ENCODE peak calls at places on chromosomes 16 and 17, in four cellular contexts. K is AG09309, U is transverse colon, T is astrocyte of the spinal cord. A is an unnamed sample.
A peak's percentile ranks its signal among the peaks of the same experiment; 100 is the strongest.

GRCh38 chr16:19700319-19700781 is 17.7 kb downstream of the KNOP1 start:
- DNase-seq in K (no peak), U (peak; percentile 57), T (peak; percentile 72), A (no peak)

GRCh38 chr17:36008998-36009665 is 7.8 kb upstream of the CCL15 start:
- DNase-seq in K (no peak), U (no peak), T (no peak), A (peak; percentile 17)

GRCh38 chr17:68305132-68305531 is 13.8 kb downstream of the ARSG start:
- DNase-seq in K (no peak), U (no peak), T (no peak), A (no peak)

GRCh38 chr16:11250091-11250785 is 5.8 kb downstream of the SOCS1 start:
- DNase-seq in K (no peak), U (no peak), T (peak; percentile 9), A (no peak)

GRCh38 chr16:19086322-19087199 is 19.1 kb downstream of the COQ7 start:
- DNase-seq in K (peak; percentile 37), U (peak; percentile 90), T (peak; percentile 88), A (peak; percentile 95)

GRCh38 chr17:8618825-8619224 is 11.7 kb downstream of the MYH10 start:
- DNase-seq in K (no peak), U (no peak), T (no peak), A (no peak)

GRCh38 chr17:80455328-80455710 is 21.1 kb downstream of the NPTX1 start:
- DNase-seq in K (no peak), U (peak; percentile 58), T (no peak), A (peak; percentile 70)

GRCh38 chr16:29806096-29806579 is at the start of gene MAZ:
- DNase-seq in K (peak; percentile 68), U (no peak), T (no peak), A (no peak)

GRCh38 chr16:47037396-47037745 is 63.9 kb upstream of the DNAJA2 start:
- DNase-seq in K (no peak), U (peak; percentile 38), T (peak; percentile 5), A (peak; percentile 34)

GRCh38 chr17:32943647-32944191 is 15.8 kb downstream of the TMEM98 start:
- DNase-seq in K (peak; percentile 68), U (no peak), T (no peak), A (no peak)

GRCh38 chr17:71024172-71024571 is 854.8 kb downstream of the KCNJ2 start:
- DNase-seq in K (no peak), U (no peak), T (peak; percentile 14), A (no peak)

GRCh38 chr17:67244621-67245072 is 349 bp downstream of the HELZ start:
- DNase-seq in K (no peak), U (peak; percentile 19), T (no peak), A (peak; percentile 33)

GRCh38 chr17:51152766-51153209 is 571 bp upstream of the NME1 start:
- DNase-seq in K (no peak), U (no peak), T (no peak), A (no peak)

GRCh38 chr16:84982434-84982833 is 28.9 kb downstream of the ZDHHC7 start:
- DNase-seq in K (no peak), U (peak; percentile 67), T (no peak), A (no peak)

GRCh38 chr16:85908444-85908843 is 9.5 kb downstream of the IRF8 start:
- DNase-seq in K (no peak), U (no peak), T (no peak), A (no peak)

GRCh38 chr16:66359811-66360608 is 6.5 kb upstream of the CDH5 start:
- DNase-seq in K (no peak), U (no peak), T (no peak), A (peak; percentile 37)

GRCh38 chr16:58127033-58127556 is 2.1 kb downstream of the CFAP20 start:
- DNase-seq in K (peak; percentile 14), U (no peak), T (peak; percentile 61), A (no peak)

GRCh38 chr17:67365762-67366192 is 600 bp downstream of the PSMD12 start:
- DNase-seq in K (no peak), U (no peak), T (peak; percentile 59), A (no peak)

GRCh38 chr16:88938933-88939813 is 37.8 kb downstream of the CBFA2T3 start:
- DNase-seq in K (no peak), U (no peak), T (no peak), A (peak; percentile 47)

GRCh38 chr17:34235389-34236028 is 19.6 kb upstream of the CCL2 start:
- DNase-seq in K (no peak), U (peak; percentile 24), T (peak; percentile 22), A (no peak)

GRCh38 chr17:40350410-40351184 is 13.9 kb downstream of the GJD3 start:
- DNase-seq in K (no peak), U (no peak), T (no peak), A (peak; percentile 88)

GRCh38 chr17:57408064-57408811 is 151.9 kb downstream of the MSI2 start:
- DNase-seq in K (no peak), U (peak; percentile 42), T (peak; percentile 71), A (no peak)

GRCh38 chr17:79203016-79203415 is 128.4 kb downstream of the ENGASE start:
- DNase-seq in K (no peak), U (no peak), T (no peak), A (no peak)

GRCh38 chr16:69187387-69187890 is 475 bp downstream of the SNTB2 start:
- DNase-seq in K (no peak), U (peak; percentile 62), T (no peak), A (peak; percentile 71)

GRCh38 chr17:59506907-59507726 is 58.3 kb upstream of the DHX40 start:
- DNase-seq in K (no peak), U (no peak), T (no peak), A (no peak)

GRCh38 chr16:71258371-71258770 is 27.8 kb upstream of the HYDIN start:
- DNase-seq in K (no peak), U (no peak), T (no peak), A (no peak)

GRCh38 chr17:77645441-77646430 is 312.8 kb upstream of the TNRC6C start:
- DNase-seq in K (peak; percentile 18), U (no peak), T (no peak), A (no peak)

GRCh38 chr16:64365448-64365858 is 756.4 kb downstream of the CDH11 start:
- DNase-seq in K (no peak), U (no peak), T (no peak), A (no peak)

GRCh38 chr17:52660692-52661091 is 502.2 kb upstream of the CA10 start:
- DNase-seq in K (no peak), U (no peak), T (no peak), A (no peak)

DNA sequence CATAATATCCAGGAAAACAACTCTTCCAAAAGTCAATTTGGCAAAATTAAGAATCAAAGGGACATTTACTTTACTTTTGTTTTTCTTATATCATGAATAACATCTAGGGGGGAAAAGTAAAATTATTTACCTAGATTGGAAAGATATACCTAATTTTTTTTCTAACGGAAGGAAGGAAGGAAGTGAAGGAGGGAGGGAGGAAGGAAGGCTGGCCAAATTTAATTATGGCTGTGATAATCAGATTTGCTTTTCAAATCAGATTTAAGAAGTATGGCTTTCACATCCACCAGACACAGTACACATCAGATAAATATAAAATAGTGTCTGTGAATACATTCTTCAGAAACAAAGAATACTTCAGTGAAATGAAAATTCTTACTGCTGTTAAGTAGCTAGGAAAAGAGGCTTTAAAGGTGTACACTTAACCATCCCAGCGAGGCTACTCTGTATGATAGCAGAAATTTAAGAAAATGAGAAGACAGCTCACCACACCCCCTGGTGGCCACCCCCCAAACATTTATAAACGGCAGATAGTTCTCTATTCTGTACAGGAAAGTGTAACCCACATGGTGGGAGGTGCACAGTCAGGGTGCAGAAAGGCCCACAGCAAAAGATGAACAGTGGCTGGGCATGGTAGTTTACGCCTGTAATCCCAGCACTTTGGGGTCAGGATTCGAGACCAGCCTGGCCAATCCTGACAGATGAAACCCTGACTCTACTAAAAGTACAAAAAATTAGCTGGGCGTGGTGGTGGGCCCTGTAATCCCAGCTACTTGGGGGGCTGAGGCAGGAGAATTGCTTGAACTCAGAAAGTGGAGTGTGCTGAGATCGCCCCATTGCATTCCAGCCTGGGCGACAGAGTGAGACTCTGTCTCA is 150.9 kb downstream of the SSH2 start:
- DNase-seq in K (no peak), U (peak; percentile 75), T (peak; percentile 67), A (peak; percentile 48)
- TF ChIP-seq CTCF in K (peak; percentile 73), U (peak; percentile 70), T (peak; percentile 69), A (peak; percentile 67)

GRCh38 chr17:37844977-37845293 is 79.3 kb upstream of the TBC1D3K start:
- DNase-seq in K (no peak), U (no peak), T (no peak), A (no peak)
- TF ChIP-seq CTCF in K (no peak), U (no peak), T (no peak), A (no peak)

GRCh38 chr17:83077411-83077810 is 2.0 kb upstream of the METRNL start:
- DNase-seq in K (no peak), U (no peak), T (no peak), A (no peak)

GRCh38 chr17:83075270-83075880 is 4.0 kb upstream of the METRNL start:
- DNase-seq in K (no peak), U (no peak), T (no peak), A (no peak)

GRCh38 chr17:83078378-83079339 is 750 bp upstream of the METRNL start:
- DNase-seq in K (no peak), U (no peak), T (no peak), A (no peak)

GRCh38 chr17:83074696-83075223 is 4.6 kb upstream of the METRNL start:
- DNase-seq in K (no peak), U (no peak), T (no peak), A (no peak)

DNA sequence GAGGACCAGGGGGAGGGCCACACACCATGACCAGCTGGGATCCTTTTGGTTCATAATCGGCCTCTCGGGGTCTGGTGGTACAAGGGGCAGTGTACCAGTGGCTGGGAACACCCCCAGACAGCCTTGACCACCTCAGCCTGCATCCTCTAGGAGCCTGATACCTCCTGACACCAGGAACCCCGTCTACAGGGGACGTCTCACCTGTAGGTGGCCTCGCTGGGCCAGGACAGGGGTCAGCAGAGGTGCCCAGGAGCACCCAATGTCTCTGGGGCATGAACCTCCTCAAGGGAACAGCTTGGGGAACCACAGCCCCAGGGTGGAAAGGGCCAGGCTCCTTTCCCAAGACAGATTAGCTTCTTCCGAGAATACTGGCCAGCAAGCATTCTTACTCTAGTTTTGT is 2.5 kb upstream of the METRNL start:
- DNase-seq in K (no peak), U (no peak), T (no peak), A (no peak)
- TF ChIP-seq CTCF in K (peak; percentile 10), U (peak; percentile 31), T (peak; percentile 28), A (peak; percentile 38)

DNA sequence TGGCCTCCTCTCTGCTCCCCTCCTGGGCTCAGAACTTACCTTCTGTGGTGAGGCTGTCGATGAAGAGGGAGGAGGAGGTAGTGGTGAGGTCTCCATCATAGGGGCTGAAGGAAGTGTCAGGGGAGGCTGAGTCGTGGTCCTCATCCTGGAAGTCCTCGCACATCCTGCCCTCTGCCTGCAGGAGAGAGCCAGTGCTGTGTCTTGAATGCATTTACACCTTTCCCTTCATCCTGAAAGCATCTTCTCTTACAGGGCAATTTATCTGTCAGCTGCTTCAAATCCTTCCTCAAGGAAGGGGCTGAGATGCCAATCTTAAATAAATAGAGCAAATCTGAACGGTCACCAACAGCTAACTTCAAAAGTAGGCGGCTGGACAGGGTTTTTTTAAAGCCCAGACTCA is 73.6 kb downstream of the PLXDC1 start:
- DNase-seq in K (no peak), U (no peak), T (no peak), A (no peak)
- TF ChIP-seq CTCF in K (peak; percentile 16), U (no peak), T (peak; percentile 13), A (peak; percentile 19)

GRCh38 chr16:83420206-83420760 is 387.5 kb upstream of the HSBP1 start:
- DNase-seq in K (no peak), U (no peak), T (peak; percentile 42), A (no peak)

GRCh38 chr16:83418565-83418964 is 389.2 kb upstream of the HSBP1 start:
- DNase-seq in K (no peak), U (no peak), T (no peak), A (no peak)
- TF ChIP-seq CTCF in K (no peak), U (no peak), T (no peak), A (no peak)

GRCh38 chr16:35102780-35103403 is 1643.5 kb downstream of the TP53TG3F start:
- DNase-seq in K (no peak), U (no peak), T (no peak), A (no peak)
- TF ChIP-seq CTCF in K (peak; percentile 4), U (no peak), T (peak; percentile 6), A (peak; percentile 40)

A was measured in BE2C.